ENCODE peak calls at places on chromosomes 2 and 18, in five cellular contexts. F is IMR-90, E is heart right ventricle, C is sigmoid colon, U is colonic mucosa. L is an unnamed sample.

GRCh38 chr2:142869461-142870106 is 7.9 kb upstream of the KYNU start:
- DNase-seq in F (no peak), U (no peak), E (no peak), C (no peak), L (no peak)

GRCh38 chr2:43331428-43331827 is 105.0 kb upstream of the ZFP36L2 start:
- DNase-seq in F (peak), U (peak), E (peak), C (no peak), L (no peak)

GRCh38 chr2:143525536-143525935 is 396.3 kb downstream of the ARHGAP15 start:
- DNase-seq in E (no peak), C (no peak), F (no peak), U (no peak), L (no peak)

GRCh38 chr2:240136013-240136670 is at the start of gene COPS9:
- DNase-seq in C (peak), U (peak), E (peak), F (peak), L (peak)

GRCh38 chr2:503288-503999 is 173.8 kb downstream of the TMEM18 start:
- DNase-seq in E (no peak), U (no peak), F (no peak), C (no peak), L (no peak)

GRCh38 chr2:238165288-238165921 is 6.6 kb downstream of the ERFE start:
- DNase-seq in E (no peak), U (no peak), F (no peak), C (no peak), L (no peak)

GRCh38 chr2:51379997-51380396 is 348.1 kb upstream of the NRXN1 start:
- DNase-seq in C (no peak), F (no peak), U (no peak), E (no peak), L (no peak)

GRCh38 chr2:17879137-17879912 is 858 bp downstream of the KCNS3 start:
- DNase-seq in E (peak), U (peak), F (peak), C (peak), L (peak)

GRCh38 chr2:183811281-183811680 is 687.0 kb downstream of the NUP35 start:
- DNase-seq in F (no peak), U (no peak), C (no peak), E (no peak), L (no peak)

GRCh38 chr2:241309684-241310117 is 5.8 kb downstream of the HDLBP start:
- DNase-seq in F (peak), U (no peak), C (no peak), E (no peak), L (peak)

GRCh38 chr2:235050992-235051351 is 99.2 kb downstream of the SH3BP4 start:
- DNase-seq in U (peak), E (peak), F (peak), C (peak), L (no peak)

GRCh38 chr2:149357058-149357457 is 26.7 kb downstream of the LYPD6 start:
- DNase-seq in E (no peak), F (no peak), C (no peak), U (no peak), L (no peak)

GRCh38 chr2:30860003-30860402 is 52.8 kb upstream of the CAPN13 start:
- DNase-seq in U (no peak), F (no peak), C (no peak), E (no peak), L (no peak)

GRCh38 chr2:240569523-240569997 is 1.3 kb downstream of the RNPEPL1 start:
- DNase-seq in E (no peak), F (no peak), U (no peak), C (no peak), L (no peak)

GRCh38 chr18:9437672-9438071 is 37.6 kb upstream of the RALBP1 start:
- DNase-seq in F (no peak), U (no peak), C (no peak), E (no peak), L (no peak)

GRCh38 chr2:237208373-237209045 is 122.8 kb downstream of the COPS8 start:
- DNase-seq in F (peak), C (no peak), E (no peak), U (no peak), L (no peak)

GRCh38 chr2:119958642-119959268 is 54.1 kb upstream of the EPB41L5 start:
- DNase-seq in C (no peak), U (no peak), F (peak), E (no peak), L (no peak)

GRCh38 chr2:136527560-136527959 is 237.8 kb upstream of the THSD7B start:
- DNase-seq in E (peak), C (no peak), F (no peak), U (no peak), L (no peak)

GRCh38 chr2:234075947-234076346 is 25.4 kb downstream of the SPP2 start:
- DNase-seq in C (no peak), U (no peak), F (no peak), E (no peak), L (no peak)

GRCh38 chr2:152497481-152498052 is 162.6 kb downstream of the FMNL2 start:
- DNase-seq in F (peak), U (no peak), C (no peak), E (peak), L (peak)

GRCh38 chr18:3323900-3324299 is 62.0 kb downstream of the MYL12B start:
- DNase-seq in C (no peak), E (no peak), F (no peak), U (no peak), L (peak)

GRCh38 chr2:10810175-10811161 is 2.1 kb downstream of the PDIA6 start:
- DNase-seq in E (no peak), F (peak), C (peak), U (no peak), L (no peak)

GRCh38 chr2:43553341-43553855 is 42.4 kb downstream of the THADA start:
- DNase-seq in U (no peak), C (no peak), F (no peak), E (no peak), L (no peak)

GRCh38 chr2:101106453-101107181 is 44.6 kb downstream of the TBC1D8 start:
- DNase-seq in F (peak), U (peak), E (no peak), C (no peak), L (no peak)

GRCh38 chr2:189144700-189145211 is 34.8 kb downstream of the COL5A2 start:
- DNase-seq in C (no peak), E (no peak), F (peak), U (no peak), L (no peak)

GRCh38 chr18:57776767-57777166 is 26.3 kb downstream of the ATP8B1 start:
- DNase-seq in E (no peak), F (no peak), U (no peak), C (no peak), L (no peak)

GRCh38 chr2:134206573-134206972 is 47.3 kb upstream of the MGAT5 start:
- DNase-seq in F (peak), U (no peak), E (peak), C (no peak), L (no peak)

GRCh38 chr2:53593891-53594585 is 173.6 kb upstream of the CHAC2 start:
- DNase-seq in F (peak), E (no peak), U (no peak), C (no peak), L (no peak)

GRCh38 chr2:177108890-177109289 is 103.7 kb upstream of the HNRNPA3 start:
- DNase-seq in F (no peak), U (no peak), E (no peak), C (no peak), L (no peak)

GRCh38 chr2:177101930-177102329 is 110.7 kb upstream of the HNRNPA3 start:
- DNase-seq in U (no peak), C (no peak), E (no peak), F (no peak), L (no peak)

GRCh38 chr2:177106212-177106611 is 106.4 kb upstream of the HNRNPA3 start:
- DNase-seq in E (no peak), U (no peak), F (no peak), C (no peak), L (no peak)
- TF ChIP-seq CTCF in E (no peak), U (no peak), F (no peak), C (no peak), L (no peak)

GRCh38 chr2:162155093-162155492 is 3.0 kb upstream of the GCG start:
- DNase-seq in F (no peak), U (no peak), E (no peak), C (no peak), L (no peak)
- TF ChIP-seq CTCF in F (peak), U (no peak), E (no peak), C (no peak), L (no peak)

GRCh38 chr2:208036357-208036756 is 11.0 kb upstream of the PLEKHM3 start:
- DNase-seq in F (peak), U (no peak), C (no peak), E (no peak), L (no peak)

GRCh38 chr2:208031608-208032019 is 6.3 kb upstream of the PLEKHM3 start:
- DNase-seq in U (no peak), E (no peak), C (no peak), F (peak), L (no peak)

GRCh38 chr2:208037564-208038487 is 12.5 kb upstream of the PLEKHM3 start:
- DNase-seq in C (no peak), E (no peak), F (no peak), U (no peak), L (no peak)

GRCh38 chr2:208034503-208035140 is 9.3 kb upstream of the PLEKHM3 start:
- DNase-seq in F (no peak), E (no peak), U (no peak), C (no peak), L (no peak)

DNA sequence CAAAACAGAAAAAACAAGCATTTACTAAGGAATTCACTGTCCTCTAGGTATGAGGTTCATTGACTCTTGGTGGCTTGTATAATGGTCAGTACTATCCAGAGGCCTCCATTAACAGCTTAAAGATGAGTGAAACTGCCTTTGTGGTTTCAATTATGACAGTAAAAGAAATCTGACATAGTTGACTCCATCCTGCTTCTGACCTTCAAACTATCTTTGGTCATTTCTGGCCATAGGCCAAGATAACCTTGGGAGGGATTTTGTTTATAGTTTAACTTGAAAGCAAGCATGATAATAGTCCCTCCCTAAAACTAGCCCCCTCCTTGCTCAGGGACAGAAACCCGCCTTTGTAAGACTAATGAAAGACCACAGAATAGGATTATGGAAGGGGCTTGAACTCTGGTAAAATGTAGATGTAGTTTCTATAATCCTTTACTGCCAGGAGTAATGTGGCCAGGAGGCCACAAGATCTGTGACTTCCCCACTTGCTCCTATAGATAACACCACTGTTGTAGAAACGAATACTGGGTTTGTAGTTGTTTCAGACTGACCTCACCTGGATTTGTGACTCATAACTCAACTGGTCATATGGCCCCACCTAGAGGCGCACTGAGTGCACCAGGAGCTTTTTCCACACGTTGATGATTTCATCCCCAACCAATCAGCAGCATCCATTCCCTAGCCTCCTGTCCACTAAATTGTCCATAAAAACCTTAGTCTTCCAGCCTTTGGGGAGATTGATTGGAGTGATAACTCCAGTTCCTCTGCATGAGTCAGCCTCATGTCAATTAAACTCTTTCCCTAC is 8.6 kb upstream of the PLEKHM3 start:
- DNase-seq in E (peak), C (no peak), U (peak), F (peak), L (peak)
- TF ChIP-seq CTCF in E (peak), C (no peak), U (peak), F (peak), L (peak)

DNA sequence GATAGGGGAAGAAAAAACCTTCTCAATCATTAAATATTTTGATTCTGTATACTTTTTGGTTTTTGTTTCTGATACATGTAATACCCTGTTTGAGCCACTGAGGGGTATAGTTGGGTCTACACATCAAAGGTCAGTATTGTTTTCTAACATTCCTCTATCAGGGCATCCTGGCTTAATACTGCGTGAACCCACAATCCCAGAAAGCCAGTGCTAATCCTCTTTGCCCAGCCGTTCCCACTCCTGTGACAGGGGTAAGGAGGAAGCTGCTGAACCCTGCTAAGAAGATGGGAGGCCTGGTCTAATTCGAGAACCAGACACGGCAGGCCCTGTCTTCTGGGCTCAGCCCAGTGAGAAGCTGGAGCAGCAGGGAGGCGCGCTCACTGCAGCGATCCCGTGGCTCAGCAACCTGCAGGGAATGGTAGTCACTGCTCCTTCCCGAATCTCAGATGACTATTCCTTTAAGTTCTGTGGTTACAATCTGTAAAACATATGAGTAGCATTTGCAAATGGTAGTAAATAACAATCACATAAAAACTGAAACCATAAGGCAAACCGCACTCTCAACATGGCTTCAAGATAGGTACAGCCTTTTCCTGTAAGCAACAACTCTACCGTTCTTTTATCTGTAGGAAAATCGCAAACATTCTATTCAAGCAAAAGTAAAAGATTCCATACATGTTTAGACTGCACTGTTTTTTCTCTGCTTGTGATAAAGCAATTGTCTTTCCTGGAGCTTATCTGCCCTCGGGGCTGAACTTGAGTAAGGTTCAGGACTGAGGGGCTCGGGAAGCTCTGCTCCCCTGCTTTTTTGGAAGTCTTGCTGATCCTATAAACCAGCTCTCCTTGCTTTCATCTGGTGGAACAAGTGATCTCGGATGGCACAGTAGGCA is 87.0 kb downstream of the EPB41L3 start:
- DNase-seq in C (peak), F (peak), U (no peak), E (no peak), L (no peak)
- TF ChIP-seq CTCF in C (peak), F (peak), U (no peak), E (peak), L (no peak)

GRCh38 chr2:216285641-216286156 is 86.6 kb downstream of the MARCHF4 start:
- DNase-seq in C (no peak), U (no peak), F (no peak), E (no peak), L (no peak)

GRCh38 chr2:216281881-216282280 is 90.4 kb downstream of the MARCHF4 start:
- DNase-seq in U (no peak), C (no peak), E (no peak), F (no peak), L (no peak)

GRCh38 chr2:216281316-216281715 is 91.0 kb downstream of the MARCHF4 start:
- DNase-seq in U (no peak), C (no peak), F (no peak), E (no peak), L (no peak)

GRCh38 chr2:216284708-216285107 is 87.6 kb downstream of the MARCHF4 start:
- DNase-seq in E (no peak), F (no peak), U (no peak), C (no peak), L (no peak)

DNA sequence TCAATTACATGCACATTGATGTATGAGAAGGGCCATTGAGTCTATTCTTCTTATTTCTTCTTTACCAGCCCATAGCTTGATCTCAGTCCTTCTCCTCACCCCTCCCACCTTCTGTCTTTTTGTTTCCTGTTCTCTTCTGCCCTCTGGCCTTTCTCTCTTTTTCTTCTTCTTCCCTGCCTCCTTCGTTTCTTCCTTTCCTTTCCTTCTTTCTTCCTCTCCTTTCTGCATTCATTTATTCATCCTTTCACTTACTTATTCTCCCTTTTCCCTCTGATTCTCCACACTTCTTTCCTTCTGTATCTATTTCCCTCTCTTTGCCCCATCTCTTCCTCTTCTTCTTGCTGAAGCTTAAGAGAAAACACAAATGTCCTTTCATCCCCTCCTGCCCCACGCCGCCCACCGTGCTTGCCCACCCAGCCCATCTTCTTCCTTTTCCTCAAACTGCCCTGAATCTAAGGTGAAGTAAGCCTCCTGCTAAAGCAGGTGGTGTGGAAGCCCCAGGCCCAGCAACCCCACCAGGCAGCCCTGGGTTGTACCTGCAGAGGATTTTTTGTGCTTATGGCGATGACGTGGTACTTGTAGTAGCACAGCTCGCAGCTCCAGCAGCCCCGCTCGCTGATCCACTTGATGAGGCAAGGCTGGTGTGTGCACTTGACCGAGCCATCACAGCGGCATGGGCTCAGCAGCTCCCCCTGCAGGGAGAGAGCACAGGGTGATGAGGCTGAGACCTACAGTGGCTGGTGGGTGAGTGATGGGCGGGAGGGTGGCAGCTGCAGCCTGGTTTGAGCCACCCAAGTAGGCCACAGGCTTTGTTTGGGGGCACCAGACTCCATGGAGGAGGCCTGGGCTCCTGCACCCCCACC is 89.0 kb downstream of the MARCHF4 start:
- DNase-seq in C (no peak), U (no peak), E (no peak), F (no peak), L (peak)
- TF ChIP-seq CTCF in C (no peak), U (no peak), E (peak), F (peak), L (peak)

GRCh38 chr18:21315741-21316187 is 73.7 kb downstream of the GREB1L start:
- DNase-seq in C (no peak), F (no peak), U (no peak), E (no peak), L (no peak)
- TF ChIP-seq CTCF in C (no peak), F (no peak), U (no peak), E (no peak), L (no peak)

GRCh38 chr2:71071681-71072398 is 3.4 kb downstream of the NAGK start:
- DNase-seq in F (no peak), E (peak), U (peak), C (peak), L (peak)

GRCh38 chr2:71069376-71069775 is 928 bp downstream of the NAGK start:
- DNase-seq in F (peak), C (peak), E (no peak), U (no peak), L (no peak)

GRCh38 chr2:71072492-71072891 is 4.0 kb downstream of the NAGK start:
- DNase-seq in C (peak), E (no peak), U (no peak), F (no peak), L (no peak)

GRCh38 chr2:71068218-71069035 is at the start of gene NAGK:
- DNase-seq in C (peak), F (peak), U (peak), E (peak), L (peak)

GRCh38 chr2:71070294-71071025 is 2.0 kb downstream of the NAGK start:
- DNase-seq in F (peak), C (peak), E (no peak), U (no peak), L (peak)
- TF ChIP-seq CTCF in F (peak), C (no peak), E (peak), U (no peak), L (peak)

GRCh38 chr2:169260846-169261245 is 101.5 kb downstream of the LRP2 start:
- DNase-seq in E (no peak), U (no peak), F (no peak), C (no peak), L (no peak)
- TF ChIP-seq CTCF in E (no peak), U (no peak), F (no peak), C (no peak), L (no peak)